ENCODE peak calls at places on chromosomes 11 and 22, in eight cellular contexts. M, X, H, K, U, S, R and P are unnamed samples.
A peak's percentile ranks its signal among the peaks of the same experiment; 100 is the strongest.

GRCh38 chr11:73072935-73073481 is 69.1 kb downstream of the FCHSD2 start:
- DNase-seq in M (peak; percentile 57), X (no peak), H (no peak), K (no peak), U (no peak), S (peak; percentile 37), R (peak; percentile 46), P (no peak)

GRCh38 chr22:24601217-24602104 is 1.5 kb upstream of the GGT1 start:
- DNase-seq in M (no peak), X (peak; percentile 62), H (no peak), K (no peak), U (no peak), S (peak; percentile 16), R (no peak), P (no peak)

GRCh38 chr11:57458410-57459111 is 1.8 kb upstream of the RTN4RL2 start:
- DNase-seq in M (peak; percentile 50), X (no peak), H (peak; percentile 74), K (peak; percentile 88), U (no peak), S (peak; percentile 42), R (peak; percentile 72), P (no peak)

GRCh38 chr11:95419915-95420314 is 188.9 kb upstream of the SESN3 start:
- DNase-seq in M (peak; percentile 73), X (peak; percentile 8), H (no peak), K (no peak), U (no peak), S (peak; percentile 8), R (no peak), P (no peak)

GRCh38 chr22:40679249-40679963 is at the start of gene MCHR1:
- DNase-seq in M (no peak), X (no peak), H (peak; percentile 26), K (no peak), U (no peak), S (no peak), R (no peak), P (no peak)

GRCh38 chr11:16356057-16356750 is at the start of gene SOX6:
- DNase-seq in M (peak; percentile 41), X (no peak), H (no peak), K (no peak), U (no peak), S (peak; percentile 74), R (no peak), P (no peak)

GRCh38 chr11:61716478-61717285 is 35.8 kb upstream of the MYRF start:
- DNase-seq in M (no peak), X (no peak), H (no peak), K (no peak), U (no peak), S (no peak), R (no peak), P (no peak)

GRCh38 chr22:46436595-46437163 is 100.7 kb downstream of the CELSR1 start:
- DNase-seq in M (peak; percentile 12), X (peak; percentile 32), H (no peak), K (no peak), U (no peak), S (peak; percentile 43), R (no peak), P (no peak)

GRCh38 chr11:43930868-43931716 is 11.3 kb upstream of the C11orf96 start:
- DNase-seq in M (peak; percentile 68), X (peak; percentile 53), H (no peak), K (no peak), U (no peak), S (peak; percentile 33), R (no peak), P (no peak)

GRCh38 chr11:62256281-62256680 is 13.7 kb upstream of the SCGB2A2 start:
- DNase-seq in M (no peak), X (no peak), H (no peak), K (no peak), U (no peak), S (peak; percentile 3), R (no peak), P (no peak)